ENCODE peak calls at places on chromosomes 11 and 22, in seven cellular contexts. O is K562, F is testis, N is ovary, U is A549, A is uterus, D is tibial nerve. Z is an unnamed sample.

GRCh38 chr11:34616830-34617504 is 3.9 kb upstream of the EHF start:
- DNase-seq in O (no peak), F (peak; percentile 52), D (no peak), A (no peak), N (no peak), U (no peak), Z (no peak)

GRCh38 chr11:62122076-62122475 is 1.7 kb upstream of the INCENP start:
- DNase-seq in D (no peak), U (peak; percentile 11), F (no peak), O (peak; percentile 4), A (no peak), N (no peak), Z (no peak)

GRCh38 chr11:94671553-94672366 is 96.4 kb upstream of the AMOTL1 start:
- DNase-seq in U (no peak), N (no peak), D (no peak), A (no peak), F (no peak), O (no peak), Z (no peak)

GRCh38 chr11:101397941-101398340 is 185.9 kb downstream of the TRPC6 start:
- DNase-seq in A (no peak), N (no peak), U (no peak), O (no peak), D (no peak), F (no peak), Z (no peak)

GRCh38 chr11:60771879-60772525 is 13.1 kb upstream of the MS4A10 start:
- DNase-seq in D (no peak), U (no peak), A (no peak), N (no peak), O (no peak), F (no peak), Z (no peak)

GRCh38 chr11:10751581-10751940 is 515 bp downstream of the CTR9 start:
- DNase-seq in A (no peak), N (no peak), F (no peak), O (peak; percentile 12), D (no peak), U (no peak), Z (no peak)

GRCh38 chr11:122671270-122671906 is 15.9 kb downstream of the UBASH3B start:
- DNase-seq in O (no peak), A (no peak), N (no peak), D (no peak), U (no peak), F (no peak), Z (no peak)

GRCh38 chr11:36540998-36541397 is 26.8 kb upstream of the RAG1 start:
- DNase-seq in A (no peak), O (peak; percentile 16), F (peak; percentile 82), N (no peak), U (no peak), D (no peak), Z (peak; percentile 80)

GRCh38 chr11:114088836-114089235 is 29.3 kb downstream of the ZBTB16 start:
- DNase-seq in F (peak; percentile 34), A (no peak), D (no peak), O (no peak), U (no peak), N (no peak), Z (no peak)

GRCh38 chr22:24703101-24703500 is 71.4 kb downstream of the PIWIL3 start:
- DNase-seq in F (peak; percentile 42), D (no peak), A (no peak), N (no peak), O (peak; percentile 27), U (no peak), Z (peak; percentile 71)

GRCh38 chr11:8206251-8207079 is 37.6 kb upstream of the RIC3 start:
- DNase-seq in F (peak; percentile 92), U (no peak), O (peak; percentile 90), A (no peak), D (no peak), N (peak; percentile 29), Z (peak; percentile 53)

GRCh38 chr22:19766506-19767426 is 6.2 kb downstream of the TBX1 start:
- DNase-seq in O (peak; percentile 85), F (peak; percentile 36), A (no peak), N (no peak), D (no peak), U (no peak), Z (no peak)

GRCh38 chr11:79973701-79974626 is 533.1 kb upstream of the TENM4 start:
- DNase-seq in A (no peak), O (no peak), U (no peak), F (no peak), D (no peak), N (no peak), Z (peak; percentile 49)

GRCh38 chr11:20368441-20368840 is 4.9 kb downstream of the HTATIP2 start:
- DNase-seq in A (no peak), O (no peak), U (no peak), F (no peak), D (no peak), N (no peak), Z (peak; percentile 26)

GRCh38 chr11:6618117-6619020 is 853 bp downstream of the TPP1 start:
- DNase-seq in F (peak; percentile 69), U (no peak), A (peak; percentile 75), N (peak; percentile 68), D (no peak), O (peak; percentile 75), Z (peak; percentile 87)

GRCh38 chr11:14409891-14410290 is 50.9 kb upstream of the RRAS2 start:
- DNase-seq in F (no peak), U (no peak), O (no peak), D (no peak), A (no peak), N (no peak), Z (no peak)

GRCh38 chr11:2542406-2542805 is 97.6 kb downstream of the KCNQ1 start:
- DNase-seq in U (no peak), D (no peak), N (no peak), F (no peak), A (no peak), O (no peak), Z (peak; percentile 36)

GRCh38 chr11:251550-251949 is 14.8 kb downstream of the PSMD13 start:
- DNase-seq in F (no peak), N (no peak), D (no peak), A (no peak), U (no peak), O (peak; percentile 66), Z (no peak)

GRCh38 chr11:130157111-130157510 is 2.5 kb upstream of the ST14 start:
- DNase-seq in D (no peak), A (no peak), N (no peak), F (no peak), O (no peak), U (no peak), Z (no peak)

GRCh38 chr11:104623518-104623917 is 274.7 kb downstream of the CASP12 start:
- DNase-seq in U (no peak), N (no peak), F (no peak), D (no peak), A (no peak), O (no peak), Z (no peak)
- H3K27ac ChIP-seq in U (no peak overlapping the region), N (no peak overlapping the region), F (no peak overlapping the region), D (no peak overlapping the region), A (no peak overlapping the region), O (no peak overlapping the region), Z (no peak overlapping the region)

DNA sequence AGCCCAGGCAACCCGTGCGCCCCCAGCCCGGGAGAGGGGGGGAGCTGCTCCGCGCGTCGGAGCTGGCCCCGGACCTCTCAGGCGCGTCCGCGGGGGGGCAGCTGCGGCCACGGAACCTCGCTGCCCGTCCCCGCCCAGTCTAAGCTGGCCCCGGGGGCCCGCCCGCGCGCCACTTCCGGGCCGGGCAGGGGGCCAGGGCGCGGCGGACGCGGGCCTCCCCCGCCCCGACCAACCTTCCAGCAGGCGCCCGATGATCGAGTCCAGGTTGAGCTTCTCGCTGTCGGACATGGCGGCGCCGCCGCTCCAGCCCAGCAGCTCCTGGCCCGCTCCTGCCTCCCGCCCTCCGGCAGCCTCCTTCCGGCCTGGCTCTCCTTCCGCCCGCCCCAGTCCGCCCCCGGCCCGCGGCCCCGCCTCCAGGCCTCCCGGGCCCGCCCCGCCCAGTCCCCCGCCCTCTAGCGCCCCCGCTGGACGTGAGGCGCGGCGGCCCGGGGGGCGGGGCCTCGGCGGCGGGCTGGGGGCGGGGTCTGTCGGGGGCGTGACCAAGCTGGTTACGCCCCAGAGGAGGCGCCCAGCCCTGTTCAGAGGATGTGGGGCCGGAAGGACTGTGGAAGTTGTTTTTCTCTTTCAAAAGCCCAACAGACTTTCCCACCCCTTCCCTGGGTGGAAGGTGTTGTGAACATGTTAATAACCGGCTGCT is at the start of gene PPP1CA:
- DNase-seq in F (peak; percentile 92), U (peak; percentile 87), N (peak; percentile 92), A (peak; percentile 92), O (peak; percentile 98), D (peak; percentile 78), Z (peak; percentile 90)
- TF ChIP-seq POLR2A in F (no peak), U (peak; percentile 78), N (peak; percentile 70), A (peak; percentile 46), O (peak; percentile 84), D (peak; percentile 60), Z (peak; percentile 76)

GRCh38 chr11:57276857-57277505 is 39.9 kb upstream of the APLNR start:
- DNase-seq in N (no peak), U (no peak), D (no peak), F (no peak), A (no peak), O (no peak), Z (no peak)

GRCh38 chr11:57276169-57276854 is 39.3 kb upstream of the APLNR start:
- DNase-seq in D (no peak), U (no peak), F (no peak), N (no peak), A (no peak), O (no peak), Z (no peak)

GRCh38 chr11:57278721-57279095 is 41.7 kb upstream of the APLNR start:
- DNase-seq in U (no peak), N (no peak), F (no peak), A (no peak), D (no peak), O (no peak), Z (no peak)

GRCh38 chr11:57279131-57279530 is 42.1 kb upstream of the APLNR start:
- DNase-seq in F (no peak), O (no peak), A (no peak), D (no peak), N (no peak), U (no peak), Z (no peak)

DNA sequence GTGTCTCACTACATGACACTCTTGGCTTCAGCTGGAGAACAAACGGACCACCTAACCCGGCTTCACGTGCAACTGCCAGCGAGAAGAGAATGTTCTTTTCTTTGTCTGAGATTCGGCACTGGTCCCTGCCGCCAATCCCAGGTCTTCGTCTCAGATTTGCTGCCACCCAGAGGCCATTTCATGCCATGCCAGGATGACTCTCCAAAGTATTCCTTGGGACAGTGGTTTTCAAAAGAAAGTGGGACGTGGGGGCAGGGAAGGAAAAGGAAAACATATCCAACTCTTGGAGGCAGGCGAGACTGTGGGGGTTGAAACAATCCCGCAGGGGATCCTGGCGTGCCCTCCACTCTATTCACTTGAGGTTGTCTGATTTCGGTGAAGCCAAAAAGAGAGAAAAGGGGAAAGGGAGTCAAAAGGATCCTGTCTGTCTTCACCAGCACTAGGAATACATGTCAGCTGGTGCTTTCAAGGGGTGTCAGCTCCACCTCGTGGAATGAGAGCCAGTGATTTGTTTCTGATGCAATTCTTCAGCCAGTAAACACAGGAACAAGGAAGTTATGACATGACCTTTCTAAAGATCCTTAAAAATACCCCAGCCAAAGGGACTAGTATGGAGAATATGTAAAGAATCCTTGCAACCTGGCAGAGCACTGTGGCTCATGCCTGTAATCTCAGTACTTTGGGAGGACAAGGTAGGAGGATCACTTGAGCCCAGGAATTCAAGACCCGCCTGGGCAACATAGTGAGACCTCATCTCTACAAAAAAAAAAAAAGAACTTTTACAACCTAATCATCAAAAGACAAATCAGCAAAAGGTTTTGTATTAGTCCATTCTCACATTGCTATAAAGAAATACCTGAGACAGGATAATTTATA is 41.0 kb upstream of the APLNR start:
- DNase-seq in A (peak; percentile 71), D (peak; percentile 59), F (peak; percentile 83), O (peak; percentile 76), N (peak; percentile 75), U (peak; percentile 81), Z (peak; percentile 73)
- H3K27ac ChIP-seq in A (peak overlapping the region; percentile 19), D (peak overlapping the region; percentile 75), F (no peak overlapping the region), O (no peak overlapping the region), N (no peak overlapping the region), U (peak overlapping the region; percentile 89), Z (peak overlapping the region; percentile 9)

GRCh38 chr22:43186272-43187170 is at the start of gene TTLL12:
- DNase-seq in A (peak; percentile 62), F (peak; percentile 54), U (peak; percentile 21), N (peak; percentile 60), O (peak; percentile 68), D (no peak), Z (no peak)
- TF ChIP-seq POLR2A in A (peak; percentile 38), F (no peak), U (peak; percentile 70), N (no peak), O (no peak), D (peak; percentile 49), Z (peak; percentile 71)

Z was measured in adrenal gland.